ENCODE peak calls at places on chromosomes 13 and 19, in five cellular contexts. Q, R, U, D and Z are unnamed samples.

GRCh38 chr19:35468637-35469036 is 20.6 kb downstream of the FFAR2 start:
- DNase-seq in R (peak), D (peak), Q (no peak), U (no peak), Z (peak)

GRCh38 chr19:2618611-2619010 is 83.9 kb downstream of the GNG7 start:
- DNase-seq in D (peak), R (no peak), Q (no peak), U (no peak), Z (peak)

GRCh38 chr19:1862424-1863307 is 713 bp downstream of the KLF16 start:
- DNase-seq in U (peak), D (no peak), R (peak), Q (no peak), Z (peak)

GRCh38 chr13:21917046-21918010 is 246.5 kb downstream of the FGF9 start:
- DNase-seq in R (no peak), Q (no peak), D (no peak), U (no peak), Z (no peak)

GRCh38 chr19:50191270-50191669 is 12.2 kb upstream of the MYH14 start:
- DNase-seq in U (no peak), D (no peak), Q (no peak), R (no peak), Z (no peak)

GRCh38 chr13:94128430-94128829 is 351.1 kb downstream of the DCT start:
- DNase-seq in R (no peak), D (no peak), Q (no peak), U (no peak), Z (no peak)

GRCh38 chr13:47903836-47904235 is 97.2 kb downstream of the SUCLA2 start:
- DNase-seq in R (no peak), D (no peak), Q (no peak), U (no peak), Z (no peak)

GRCh38 chr19:17718988-17719711 is at the start of gene MAP1S:
- DNase-seq in R (peak), U (peak), D (peak), Q (no peak), Z (peak)

GRCh38 chr19:48381178-48381950 is 10.0 kb downstream of the KDELR1 start:
- DNase-seq in R (no peak), U (no peak), D (no peak), Q (no peak), Z (no peak)

GRCh38 chr13:43285891-43286602 is 262.7 kb downstream of the DNAJC15 start:
- DNase-seq in Q (no peak), R (no peak), U (no peak), D (no peak), Z (no peak)

GRCh38 chr19:14407889-14408640 is 11.1 kb downstream of the DDX39A start:
- DNase-seq in Q (no peak), D (peak), R (no peak), U (peak), Z (peak)

GRCh38 chr19:45508931-45509691 is 1.8 kb downstream of the VASP start:
- DNase-seq in Q (no peak), R (peak), D (peak), U (peak), Z (peak)

GRCh38 chr13:28641600-28641926 is 17.4 kb upstream of the POMP start:
- DNase-seq in U (no peak), Q (no peak), D (no peak), R (no peak), Z (no peak)

GRCh38 chr19:5048727-5049553 is 80.0 kb downstream of the KDM4B start:
- DNase-seq in Q (no peak), R (peak), D (no peak), U (peak), Z (peak)

GRCh38 chr13:78430166-78430791 is 173.1 kb downstream of the POU4F1 start:
- DNase-seq in R (no peak), Q (no peak), D (no peak), U (no peak), Z (no peak)

GRCh38 chr19:55694241-55694655 is 19.2 kb downstream of the EPN1 start:
- DNase-seq in R (no peak), Q (no peak), D (no peak), U (no peak), Z (peak)

GRCh38 chr19:33621811-33622504 is at the start of gene CHST8:
- DNase-seq in Q (no peak), U (peak), D (peak), R (peak), Z (peak)

GRCh38 chr13:79108914-79109643 is 297.0 kb downstream of the RBM26 start:
- DNase-seq in D (no peak), Q (no peak), R (no peak), U (no peak), Z (no peak)

GRCh38 chr13:90293793-90294361 is 1053.6 kb upstream of the MIR17HG start:
- DNase-seq in Q (no peak), U (no peak), D (no peak), R (no peak), Z (no peak)

GRCh38 chr19:42480335-42481095 is 37.8 kb upstream of the CXCL17 start:
- DNase-seq in R (no peak), Q (no peak), D (peak), U (no peak), Z (no peak)

GRCh38 chr13:44810067-44810840 is 179.0 kb downstream of the NUFIP1 start:
- DNase-seq in R (peak), D (peak), Q (no peak), U (no peak), Z (peak)

GRCh38 chr19:13234518-13234917 is 84.3 kb downstream of the IER2 start:
- DNase-seq in R (peak), Q (no peak), U (no peak), D (peak), Z (peak)

GRCh38 chr13:37685206-37685605 is 86.6 kb upstream of the POSTN start:
- DNase-seq in U (no peak), Q (no peak), D (no peak), R (no peak), Z (no peak)

DNA sequence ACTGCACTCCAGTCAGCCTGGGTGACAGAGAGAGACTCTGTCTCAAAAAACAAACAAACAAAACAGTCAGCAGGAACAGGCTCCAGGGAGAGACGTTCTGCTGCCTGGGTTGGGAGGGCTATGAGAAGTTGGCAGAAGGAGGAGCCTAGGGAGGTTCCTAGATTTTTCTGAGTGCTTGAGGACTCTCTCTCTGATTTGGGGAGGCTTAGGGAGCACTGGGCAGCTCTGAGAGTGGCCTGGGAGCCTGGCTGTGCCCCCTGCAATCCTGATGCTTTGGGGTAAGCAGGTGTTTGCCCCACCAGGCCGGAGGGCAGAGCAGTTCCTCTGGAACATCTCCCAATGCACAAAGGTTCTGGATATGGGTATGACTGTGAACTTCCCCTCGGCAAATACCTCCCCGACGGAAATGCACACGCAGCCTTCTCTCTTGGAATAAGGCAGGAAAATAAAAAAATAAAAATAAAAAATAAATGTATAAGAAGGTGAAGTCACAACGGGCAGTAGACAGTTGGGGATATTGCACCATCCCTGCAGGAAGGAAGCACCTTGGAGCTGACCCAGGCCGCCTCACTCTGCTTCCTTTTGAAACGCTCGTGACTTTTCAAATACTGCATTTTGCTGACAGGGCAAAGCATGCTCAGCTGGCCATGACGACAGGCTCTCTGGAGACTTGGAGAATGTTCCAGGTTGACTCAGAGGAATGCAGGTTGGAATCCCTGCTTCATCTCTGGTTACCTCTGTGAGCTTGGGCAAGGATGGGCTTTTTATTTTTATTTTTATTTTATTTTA is 26.5 kb upstream of the HOMER3 start:
- DNase-seq in Q (peak), D (peak), U (no peak), R (no peak), Z (peak)
- TF ChIP-seq EP300 in Q (no peak), D (no peak), U (no peak), R (no peak), Z (no peak)

GRCh38 chr19:32358311-32358710 is 12.9 kb downstream of the ZNF507 start:
- DNase-seq in R (no peak), U (no peak), D (no peak), Q (no peak), Z (no peak)
- H3K27ac ChIP-seq in R (no peak), U (no peak), D (no peak), Q (no peak), Z (no peak)

GRCh38 chr13:50030315-50030714 is 15.1 kb downstream of the KCNRG start:
- DNase-seq in U (no peak), D (no peak), R (no peak), Q (no peak), Z (no peak)
- TF ChIP-seq EP300 in U (no peak), D (no peak), R (no peak), Q (no peak), Z (no peak)

DNA sequence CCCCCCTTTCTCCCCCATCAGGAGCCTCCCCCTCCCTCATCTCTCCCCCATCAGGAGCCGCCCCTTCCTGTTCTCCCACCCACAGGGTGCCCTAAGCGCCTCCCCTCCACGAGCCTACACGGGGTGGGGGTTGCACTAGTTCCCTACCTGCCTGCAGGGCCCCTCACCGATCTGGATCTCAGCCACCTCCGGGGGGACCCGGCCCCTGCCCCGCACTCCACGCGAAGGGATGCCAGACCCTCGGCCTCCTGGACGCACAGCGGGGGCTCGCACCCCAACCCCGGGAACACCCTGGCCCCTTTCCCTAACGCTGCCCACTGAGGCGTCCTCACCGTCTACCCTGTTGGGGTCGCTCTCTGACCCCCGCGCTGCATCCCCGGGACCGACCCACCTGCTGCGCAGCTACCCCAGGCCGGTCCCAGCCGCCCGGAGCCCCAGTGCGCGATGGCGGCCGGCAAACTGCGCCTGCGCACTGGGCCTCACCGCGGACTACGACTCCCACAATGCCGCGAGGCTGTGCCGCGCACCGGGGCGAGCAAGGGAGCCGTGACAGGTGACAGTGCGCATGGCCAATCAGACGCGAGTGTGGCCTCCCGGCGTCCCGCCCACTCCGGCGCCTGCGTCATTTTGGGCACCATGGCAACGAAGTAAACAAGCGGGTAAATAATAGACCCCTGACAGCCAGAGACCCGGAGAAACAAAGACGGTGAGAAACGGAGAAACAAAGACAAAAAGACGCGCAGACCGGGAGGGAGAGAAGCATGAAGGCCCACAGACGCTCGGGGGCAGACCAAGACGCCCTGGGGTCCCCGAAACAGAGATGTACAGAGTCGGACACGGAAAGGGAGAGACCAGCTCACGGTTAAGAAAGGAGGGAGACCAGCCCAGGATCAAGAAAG is at the start of gene ZSCAN18:
- DNase-seq in Q (peak), R (peak), U (peak), D (peak), Z (peak)
- H3K27ac ChIP-seq in Q (peak), R (peak), U (peak), D (peak), Z (peak)

GRCh38 chr19:39401549-39402416 is 4.9 kb upstream of the ZFP36 start:
- DNase-seq in Q (no peak), D (peak), U (no peak), R (no peak), Z (peak)

GRCh38 chr19:39405930-39406655 is 554 bp upstream of the ZFP36 start:
- DNase-seq in R (no peak), Q (no peak), D (no peak), U (no peak), Z (peak)

GRCh38 chr19:39402417-39403297 is 4.0 kb upstream of the ZFP36 start:
- DNase-seq in U (peak), D (peak), R (peak), Q (peak), Z (peak)

GRCh38 chr19:39405261-39405912 is 1.3 kb upstream of the ZFP36 start:
- DNase-seq in D (no peak), Q (no peak), R (no peak), U (no peak), Z (no peak)

DNA sequence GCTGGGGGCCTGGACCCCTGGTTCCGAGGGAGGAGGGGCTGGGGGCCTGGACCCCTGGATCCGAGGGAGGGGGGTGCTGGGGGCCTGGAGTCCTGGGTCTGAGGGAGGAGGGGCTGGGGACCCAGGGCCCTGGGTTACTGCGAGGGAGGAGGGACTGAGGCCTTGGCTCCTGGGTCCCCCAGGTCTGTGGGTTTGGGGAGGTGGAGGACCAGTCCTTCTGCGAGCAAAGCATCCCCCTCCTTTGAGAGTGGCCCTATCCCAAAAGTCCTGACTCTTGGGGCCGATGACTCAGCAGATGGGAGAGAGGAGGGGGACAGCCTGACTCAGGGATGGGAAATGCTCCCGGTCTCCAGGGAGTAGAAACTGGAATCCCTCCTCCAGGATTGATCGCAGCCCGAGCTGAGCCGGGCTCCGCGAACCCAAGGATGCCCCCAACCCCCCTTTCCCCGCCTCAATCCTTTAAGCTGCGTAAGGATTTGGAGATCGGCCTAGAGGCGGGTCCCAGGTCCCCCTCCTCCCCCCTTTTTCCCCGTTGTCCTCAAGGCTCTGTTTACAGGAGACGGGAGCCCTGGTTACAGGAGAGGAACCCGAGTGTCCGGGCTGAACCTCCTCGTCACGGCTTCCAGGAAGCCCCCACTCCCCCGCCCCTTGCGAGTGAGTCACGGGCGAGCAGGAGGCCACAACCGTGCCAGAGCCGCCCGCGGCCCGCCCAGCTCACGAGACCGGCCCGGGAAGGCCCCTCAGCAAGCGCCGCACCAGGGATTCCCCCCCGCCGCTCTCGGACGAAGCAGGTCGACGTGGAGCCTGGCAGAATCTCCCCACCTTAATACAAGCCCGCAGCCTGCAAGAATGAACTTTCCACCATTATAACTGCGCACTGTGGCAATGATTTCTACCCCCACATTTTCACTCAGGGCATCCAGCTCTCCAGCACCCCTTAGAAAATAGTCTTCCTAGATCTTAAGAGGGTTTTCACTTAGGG is 3.0 kb upstream of the ZFP36 start:
- DNase-seq in U (peak), Q (peak), R (no peak), D (peak), Z (peak)
- TF ChIP-seq EP300 in U (peak), Q (peak), R (peak), D (peak), Z (peak)

DNA sequence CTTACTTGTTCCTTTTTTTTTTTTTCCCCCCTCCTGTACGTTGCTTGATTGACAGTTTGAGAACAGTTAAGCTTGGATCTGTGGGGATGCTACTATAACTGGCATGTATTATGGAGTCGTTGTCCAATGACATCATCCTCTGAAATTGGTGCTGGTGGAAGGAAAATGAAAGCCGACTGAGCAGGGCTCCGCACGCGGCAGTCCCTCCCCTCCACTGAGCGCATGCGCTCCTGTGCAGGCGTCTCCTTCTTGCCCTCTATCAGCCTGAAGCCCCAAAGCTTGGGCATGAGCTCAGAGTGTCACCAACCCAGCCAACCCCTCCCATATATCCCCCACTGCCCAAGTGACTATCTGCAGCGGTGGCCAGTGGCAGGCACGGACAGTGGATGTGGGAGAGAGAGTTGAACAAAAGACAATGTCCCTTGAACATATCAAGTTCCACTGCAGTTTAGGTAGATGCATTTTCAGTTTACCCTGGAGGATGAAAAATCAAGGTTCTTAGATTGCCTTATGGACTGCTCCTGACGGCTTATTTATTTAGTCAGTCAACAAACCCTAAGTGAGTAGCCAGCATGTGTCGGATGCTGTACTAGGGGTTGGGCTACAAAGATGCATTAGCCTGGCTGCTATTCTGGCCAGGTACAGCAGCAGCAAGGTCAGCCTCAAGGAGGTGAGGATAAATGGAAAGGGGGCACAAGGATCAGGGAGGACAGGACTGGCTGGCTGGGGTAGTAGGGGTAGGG is 20.8 kb downstream of the MBNL2 start:
- DNase-seq in Q (no peak), D (no peak), U (peak), R (no peak), Z (no peak)
- H3K27ac ChIP-seq in Q (peak), D (no peak), U (peak), R (no peak), Z (peak)

GRCh38 chr19:53431399-53432087 is at the start of gene ZNF761:
- DNase-seq in Q (peak), D (peak), U (peak), R (peak), Z (peak)
- TF ChIP-seq EP300 in Q (no peak), D (no peak), U (no peak), R (no peak), Z (no peak)

DNA sequence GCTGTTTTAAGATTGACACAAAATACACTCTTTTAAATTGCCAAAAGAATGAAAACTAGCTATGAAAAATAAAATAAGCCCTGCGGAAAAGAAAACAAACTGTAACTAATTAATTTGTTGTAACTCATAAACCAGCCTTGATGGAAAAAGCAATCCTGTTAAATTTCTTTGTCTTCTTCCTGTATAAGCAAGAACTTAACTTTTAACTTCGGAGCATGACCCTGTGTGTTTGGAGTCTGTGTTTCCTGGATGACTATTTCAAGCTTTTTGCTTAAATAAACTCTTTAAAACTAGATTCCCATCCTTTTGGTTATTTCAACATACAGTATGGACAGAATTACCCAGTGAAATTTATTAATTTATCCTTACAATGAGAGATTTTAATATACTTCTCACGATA is 122.6 kb downstream of the TNFRSF19 start:
- DNase-seq in U (no peak), D (no peak), R (no peak), Q (no peak), Z (no peak)
- H3K27ac ChIP-seq in U (no peak), D (no peak), R (no peak), Q (no peak), Z (no peak)